ENCODE peak calls at places on chromosomes 7 and 10, in nine cellular contexts. L is esophagus squamous epithelium; W is PC-3; M is heart left ventricle; I is CD4-positive, CD25-positive, alpha-beta regulatory T cell; S is CD8-positive, alpha-beta memory T cell; C is GM23248; G is iPS DF 6.9; Q is SJSA1. N is an unnamed sample.

GRCh38 chr7:2470204-2471021 is 5.8 kb downstream of the GRIFIN start:
- DNase-seq in G (no peak), Q (no peak), I (no peak), C (no peak), S (peak; percentile 32), L (no peak), M (no peak), W (no peak), N (no peak)

GRCh38 chr7:19587291-19587690 is 121.5 kb downstream of the POLR1F start:
- DNase-seq in Q (no peak), M (no peak), C (no peak), S (no peak), W (no peak), I (no peak), L (no peak), G (peak; percentile 7), N (no peak)

GRCh38 chr10:118952493-118953295 is 76.8 kb upstream of the NANOS1 start:
- DNase-seq in M (no peak), Q (no peak), C (no peak), L (no peak), W (no peak), G (no peak), S (no peak), I (no peak), N (no peak)

GRCh38 chr7:117949232-117949631 is 76.0 kb upstream of the CTTNBP2 start:
- DNase-seq in Q (no peak), G (no peak), M (no peak), C (no peak), W (peak; percentile 93), I (no peak), L (no peak), S (no peak), N (no peak)

GRCh38 chr10:32417906-32418547 is 27.9 kb upstream of the CCDC7 start:
- DNase-seq in M (no peak), Q (no peak), L (no peak), S (no peak), W (no peak), I (no peak), C (peak; percentile 77), G (no peak), N (no peak)

GRCh38 chr7:132255898-132256297 is 320.4 kb downstream of the PLXNA4 start:
- DNase-seq in G (no peak), S (no peak), L (no peak), I (no peak), W (no peak), M (peak; percentile 66), C (no peak), Q (no peak), N (peak; percentile 24)

GRCh38 chr10:71767420-71768035 is 5.8 kb downstream of the VSIR start:
- DNase-seq in M (peak; percentile 92), L (no peak), W (peak; percentile 58), I (no peak), C (peak; percentile 54), S (peak; percentile 43), G (no peak), Q (peak; percentile 72), N (peak; percentile 89)

GRCh38 chr7:120856621-120857352 is 1.2 kb downstream of the TSPAN12 start:
- DNase-seq in S (no peak), I (no peak), L (no peak), M (peak; percentile 57), G (peak; percentile 22), W (peak; percentile 50), C (peak; percentile 47), Q (peak; percentile 21), N (peak; percentile 33)

GRCh38 chr10:21506351-21506750 is 19.1 kb downstream of the SKIDA1 start:
- DNase-seq in W (no peak), S (no peak), G (no peak), M (no peak), Q (no peak), L (no peak), I (no peak), C (no peak), N (no peak)

GRCh38 chr7:33339074-33339805 is 209.9 kb downstream of the BBS9 start:
- DNase-seq in Q (no peak), W (no peak), L (no peak), S (no peak), I (no peak), C (peak; percentile 63), G (no peak), M (no peak), N (no peak)

GRCh38 chr7:116709336-116709735 is 37.3 kb downstream of the MET start:
- DNase-seq in W (no peak), M (no peak), L (no peak), Q (no peak), S (no peak), G (no peak), I (no peak), C (no peak), N (no peak)

GRCh38 chr10:121553455-121553854 is 44.8 kb downstream of the FGFR2 start:
- DNase-seq in S (no peak), M (no peak), Q (no peak), G (no peak), I (no peak), C (no peak), L (no peak), W (no peak), N (no peak)

GRCh38 chr10:75597691-75598455 is 166.4 kb downstream of the LRMDA start:
- DNase-seq in W (no peak), C (no peak), L (no peak), I (no peak), M (no peak), S (no peak), Q (no peak), G (no peak), N (no peak)

GRCh38 chr7:147279951-147280350 is 1163.3 kb downstream of the CNTNAP2 start:
- DNase-seq in M (no peak), L (no peak), I (no peak), C (no peak), W (no peak), S (no peak), Q (no peak), G (no peak), N (no peak)

GRCh38 chr7:134752006-134752760 is 27.3 kb upstream of the CALD1 start:
- DNase-seq in C (peak; percentile 74), Q (no peak), W (peak; percentile 41), I (no peak), G (no peak), S (no peak), M (no peak), L (no peak), N (no peak)

GRCh38 chr7:130856866-130857265 is 122.9 kb upstream of the KLF14 start:
- DNase-seq in C (no peak), W (no peak), G (no peak), Q (no peak), I (no peak), M (no peak), L (no peak), S (no peak), N (no peak)
- H3K9me3 ChIP-seq in C (no peaks in the 10 kb centered on the region), W (peaks cover 35% of the 10 kb centered on the region), G (no peaks in the 10 kb centered on the region), Q (no peaks in the 10 kb centered on the region), I (peaks cover 37% of the 10 kb centered on the region), M (no peaks in the 10 kb centered on the region), L (no peaks in the 10 kb centered on the region), S (peaks cover 21% of the 10 kb centered on the region), N (peaks cover 50% of the 10 kb centered on the region)

DNA sequence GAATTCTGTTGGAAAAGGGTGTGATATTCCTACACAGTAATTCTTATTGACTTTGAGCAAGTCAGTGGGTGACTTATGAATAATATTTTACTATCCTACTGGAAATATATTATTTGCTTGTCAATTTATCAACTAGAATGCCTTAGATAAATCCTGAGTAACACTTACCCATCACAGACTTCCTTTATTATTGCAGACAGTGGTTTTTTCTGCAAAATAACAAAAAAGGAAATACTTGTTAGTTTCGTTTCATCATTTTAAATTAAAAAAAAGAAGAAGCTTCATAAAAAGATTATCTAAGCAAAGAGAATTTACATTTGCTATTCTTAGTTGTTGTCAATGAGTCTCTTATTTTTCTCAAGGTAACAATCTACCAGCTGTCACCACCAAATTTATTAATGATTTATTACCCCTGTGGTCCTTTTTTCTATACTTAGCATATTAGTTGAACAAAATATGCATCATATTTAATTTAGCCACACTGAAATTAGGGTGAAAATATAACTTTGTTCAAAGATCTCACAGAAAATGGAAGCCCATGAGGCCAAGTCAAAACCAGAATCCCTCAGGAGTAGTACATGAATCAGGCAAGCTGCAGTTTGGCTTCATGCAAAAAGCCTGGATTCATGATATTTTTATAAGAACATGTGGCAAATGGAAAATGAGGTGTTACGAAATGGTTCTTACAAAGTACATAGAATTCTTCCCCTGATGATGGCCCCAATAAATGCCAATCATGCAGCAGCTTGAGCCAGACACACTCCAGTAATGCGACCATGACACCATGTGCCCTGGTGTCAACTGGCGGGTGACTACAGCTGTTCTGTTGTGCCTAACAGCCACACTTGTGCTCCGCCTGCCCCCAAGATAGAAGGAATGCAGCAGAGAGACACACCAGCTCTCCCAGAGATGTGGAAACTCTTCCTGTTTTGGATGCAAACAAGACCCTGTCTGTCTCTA is 132.6 kb downstream of the ELMO1 start:
- DNase-seq in W (no peak), Q (no peak), L (no peak), S (no peak), M (no peak), I (no peak), G (no peak), C (no peak), N (no peak)
- H3K36me3 ChIP-seq in W (no peaks in the 10 kb centered on the region), Q (no peaks in the 10 kb centered on the region), L (no peaks in the 10 kb centered on the region), S (peaks cover 8% of the 10 kb centered on the region), M (no peaks in the 10 kb centered on the region), I (peaks cover 27% of the 10 kb centered on the region), G (no peaks in the 10 kb centered on the region), C (no peaks in the 10 kb centered on the region), N (no peaks in the 10 kb centered on the region)

GRCh38 chr10:42755591-42756093 is 27.0 kb upstream of the BMS1 start:
- DNase-seq in C (no peak), M (no peak), G (no peak), Q (no peak), L (no peak), S (no peak), W (no peak), I (no peak), N (no peak)

GRCh38 chr10:42754155-42755027 is 28.2 kb upstream of the BMS1 start:
- DNase-seq in I (peak; percentile 22), S (peak; percentile 54), L (no peak), W (no peak), G (no peak), M (peak; percentile 57), C (peak; percentile 40), Q (no peak), N (peak; percentile 21)

GRCh38 chr10:42753507-42754154 is 29.0 kb upstream of the BMS1 start:
- DNase-seq in Q (no peak), W (no peak), L (no peak), S (no peak), I (no peak), G (no peak), C (peak; percentile 46), M (peak; percentile 31), N (no peak)

GRCh38 chr10:42753126-42753506 is 29.5 kb upstream of the BMS1 start:
- DNase-seq in C (peak; percentile 85), S (peak; percentile 64), L (no peak), I (peak; percentile 52), Q (peak; percentile 55), W (peak; percentile 89), M (peak; percentile 81), G (peak; percentile 64), N (peak; percentile 78)

GRCh38 chr10:42755028-42755451 is 27.6 kb upstream of the BMS1 start:
- DNase-seq in G (no peak), L (no peak), C (no peak), S (no peak), W (no peak), I (peak; percentile 0), Q (no peak), M (peak; percentile 31), N (no peak)
- H3K9me3 ChIP-seq in G (no peaks in the 10 kb centered on the region), L (no peaks in the 10 kb centered on the region), C (no peaks in the 10 kb centered on the region), S (no peaks in the 10 kb centered on the region), W (no peaks in the 10 kb centered on the region), I (no peaks in the 10 kb centered on the region), Q (peaks cover 5% of the 10 kb centered on the region), M (no peaks in the 10 kb centered on the region), N (no peaks in the 10 kb centered on the region)

GRCh38 chr7:26191233-26191973 is 9.1 kb downstream of the HNRNPA2B1 start:
- DNase-seq in Q (no peak), M (no peak), C (no peak), S (no peak), L (no peak), I (no peak), W (no peak), G (no peak), N (no peak)
- H3K36me3 ChIP-seq in Q (peaks cover 100% of the 10 kb centered on the region), M (no peaks in the 10 kb centered on the region), C (peaks cover 94% of the 10 kb centered on the region), S (peaks cover 63% of the 10 kb centered on the region), L (peaks cover 91% of the 10 kb centered on the region), I (peaks cover 85% of the 10 kb centered on the region), W (peaks cover 78% of the 10 kb centered on the region), G (peaks cover 42% of the 10 kb centered on the region), N (peaks cover 74% of the 10 kb centered on the region)